ENCODE peak calls at places on chromosomes 13 and 19, in seven cellular contexts. O is lower leg skin, T is NCI-H1048, V is GM12878, J is T-helper 2 cell, K is non-pigmented ciliary epithelial cell, I is WERI-Rb-1. B is an unnamed sample.

GRCh38 chr19:8097198-8097597 is 44.6 kb downstream of the CCL25 start:
- DNase-seq in V (no peak), O (no peak), T (no peak), I (no peak), K (no peak), J (no peak), B (no peak)

GRCh38 chr13:29454931-29455481 is 140.5 kb downstream of the SLC7A1 start:
- DNase-seq in T (no peak), V (no peak), I (peak), K (no peak), J (peak), O (no peak), B (peak)

GRCh38 chr19:17334414-17335409 is at the start of gene ANO8:
- DNase-seq in J (peak), I (peak), T (peak), V (peak), K (peak), O (peak), B (peak)

GRCh38 chr13:41587490-41587889 is 130.1 kb downstream of the RGCC start:
- DNase-seq in V (no peak), K (no peak), I (no peak), T (no peak), J (peak), O (no peak), B (no peak)

GRCh38 chr13:40984670-40985366 is 34.3 kb downstream of the ELF1 start:
- DNase-seq in V (peak), T (no peak), I (no peak), J (peak), K (no peak), O (no peak), B (peak)

GRCh38 chr13:93771782-93772181 is 545.2 kb downstream of the GPC6 start:
- DNase-seq in V (no peak), J (no peak), O (no peak), T (no peak), K (no peak), I (no peak), B (no peak)

GRCh38 chr13:41012536-41012935 is 6.6 kb downstream of the ELF1 start:
- DNase-seq in V (no peak), I (no peak), O (no peak), J (no peak), K (no peak), T (no peak), B (no peak)

GRCh38 chr13:34777914-34778303 is 164.2 kb upstream of the NBEA start:
- DNase-seq in K (no peak), O (no peak), J (no peak), V (no peak), T (no peak), I (no peak), B (no peak)

GRCh38 chr13:73958657-73959397 is 175.4 kb downstream of the KLF12 start:
- DNase-seq in J (no peak), T (no peak), O (no peak), I (no peak), K (no peak), V (no peak), B (peak)

GRCh38 chr19:51002542-51003311 is 1.3 kb upstream of the KLK8 start:
- DNase-seq in O (no peak), J (peak), V (no peak), I (no peak), T (peak), K (no peak), B (peak)